ENCODE peak calls at places on chromosomes 11 and 22, in four cellular contexts. R is HepG2, E is SK-N-SH, J is K562. U is an unnamed sample.

GRCh38 chr11:86735462-86736302 is 63.3 kb upstream of the ME3 start:
- DNase-seq in E (no peak), R (no peak), J (no peak), U (no peak)

GRCh38 chr22:46446799-46447198 is 90.6 kb downstream of the CELSR1 start:
- DNase-seq in J (no peak), E (no peak), R (no peak), U (no peak)

GRCh38 chr11:113663567-113663966 is 42.5 kb downstream of the TMPRSS5 start:
- DNase-seq in R (no peak), J (no peak), E (no peak), U (no peak)

GRCh38 chr22:37544955-37545702 is 15.2 kb upstream of the CDC42EP1 start:
- DNase-seq in J (no peak), R (peak; percentile 81), E (peak; percentile 56), U (peak; percentile 92)

GRCh38 chr11:47854667-47855066 is 6.5 kb upstream of the NUP160 start:
- DNase-seq in E (no peak), R (no peak), J (no peak), U (no peak)

GRCh38 chr11:57762235-57762866 is 749 bp downstream of the CTNND1 start:
- DNase-seq in R (no peak), E (peak; percentile 39), J (no peak), U (no peak)

GRCh38 chr11:6746086-6746618 is 25.6 kb downstream of the OR2AG2 start:
- DNase-seq in E (no peak), R (no peak), J (no peak), U (no peak)

GRCh38 chr11:124581817-124582216 is 12.0 kb downstream of the OR8A1 start:
- DNase-seq in E (no peak), J (no peak), R (no peak), U (no peak)

GRCh38 chr11:86073948-86074347 is 5.1 kb upstream of the PICALM start:
- DNase-seq in E (no peak), R (no peak), J (no peak), U (no peak)

GRCh38 chr11:76179147-76179546 is 27.2 kb downstream of the WNT11 start:
- DNase-seq in J (no peak), E (no peak), R (no peak), U (no peak)

GRCh38 chr11:27217496-27217895 is 145.5 kb downstream of the CCDC34 start:
- DNase-seq in R (no peak), E (no peak), J (no peak), U (no peak)

GRCh38 chr11:123798513-123799252 is 7.5 kb downstream of the OR6M1 start:
- DNase-seq in E (no peak), J (no peak), R (no peak), U (no peak)

GRCh38 chr11:46247664-46248063 is 29.8 kb upstream of the CREB3L1 start:
- DNase-seq in E (no peak), R (peak; percentile 72), J (no peak), U (peak; percentile 75)

GRCh38 chr11:99884750-99885149 is 802.3 kb upstream of the ARHGAP42 start:
- DNase-seq in J (no peak), E (no peak), R (no peak), U (peak; percentile 10)

GRCh38 chr22:22974795-22975580 is 87.4 kb downstream of the IGLL5 start:
- DNase-seq in J (no peak), R (no peak), E (no peak), U (no peak)

GRCh38 chr22:37968452-37969251 is 15.2 kb downstream of the POLR2F start:
- DNase-seq in R (peak; percentile 85), E (no peak), J (no peak), U (no peak)

GRCh38 chr11:1573077-1573846 is 1.2 kb upstream of the DUSP8 start:
- DNase-seq in E (peak; percentile 58), J (peak; percentile 21), R (no peak), U (no peak)

GRCh38 chr11:9461760-9462134 is 935 bp downstream of the ZNF143 start:
- DNase-seq in E (peak; percentile 11), R (peak; percentile 12), J (no peak), U (no peak)

GRCh38 chr11:64251986-64252837 is 882 bp downstream of the PLCB3 start:
- DNase-seq in E (peak; percentile 75), J (peak; percentile 74), R (no peak), U (peak; percentile 67)

GRCh38 chr11:27807594-27807993 is 107.3 kb upstream of the BDNF start:
- DNase-seq in J (no peak), E (no peak), R (no peak), U (no peak)

DNA sequence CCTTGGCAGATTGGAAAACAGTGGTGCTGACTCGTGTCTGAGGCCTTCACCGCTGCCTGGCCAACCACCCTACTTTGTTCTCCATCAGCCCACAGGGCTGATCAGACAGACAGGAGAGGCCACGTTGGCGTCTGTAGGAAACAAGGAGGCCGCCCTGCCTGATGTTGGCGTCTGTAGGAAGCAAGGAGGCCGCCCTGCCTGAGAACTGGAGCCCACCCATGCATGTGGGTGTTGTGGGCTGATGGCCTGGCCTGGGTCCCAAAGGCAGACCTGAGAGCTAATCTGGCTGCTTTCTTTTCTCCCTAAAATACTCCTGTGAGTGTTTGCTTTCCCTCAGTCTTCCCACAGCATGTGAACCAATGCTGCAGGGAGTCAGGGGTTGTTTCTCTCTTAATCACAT is 57.3 kb downstream of the SBF1 start:
- DNase-seq in E (no peak), R (no peak), J (no peak), U (no peak)
- TF ChIP-seq FOXJ3 in E (no peak), R (no peak), J (no peak), U (no peak)

GRCh38 chr22:39206491-39206890 is 38.3 kb downstream of the PDGFB start:
- DNase-seq in J (no peak), E (no peak), R (no peak), U (no peak)
- TF ChIP-seq FOXJ3 in J (no peak), E (no peak), R (no peak), U (no peak)

GRCh38 chr22:27732391-27732790 is 69.2 kb downstream of the MN1 start:
- DNase-seq in J (no peak), E (no peak), R (no peak), U (no peak)
- TF ChIP-seq FOXJ3 in J (no peak), E (no peak), R (no peak), U (no peak)

GRCh38 chr11:131690362-131690761 is 319.9 kb downstream of the NTM start:
- DNase-seq in R (no peak), J (no peak), E (no peak), U (no peak)

GRCh38 chr11:131690776-131691557 is 320.6 kb downstream of the NTM start:
- DNase-seq in R (no peak), J (no peak), E (no peak), U (no peak)

GRCh38 chr11:131692961-131693360 is 322.5 kb downstream of the NTM start:
- DNase-seq in R (no peak), J (no peak), E (no peak), U (no peak)

GRCh38 chr11:131692151-131692550 is 321.7 kb downstream of the NTM start:
- DNase-seq in E (no peak), J (no peak), R (no peak), U (no peak)

DNA sequence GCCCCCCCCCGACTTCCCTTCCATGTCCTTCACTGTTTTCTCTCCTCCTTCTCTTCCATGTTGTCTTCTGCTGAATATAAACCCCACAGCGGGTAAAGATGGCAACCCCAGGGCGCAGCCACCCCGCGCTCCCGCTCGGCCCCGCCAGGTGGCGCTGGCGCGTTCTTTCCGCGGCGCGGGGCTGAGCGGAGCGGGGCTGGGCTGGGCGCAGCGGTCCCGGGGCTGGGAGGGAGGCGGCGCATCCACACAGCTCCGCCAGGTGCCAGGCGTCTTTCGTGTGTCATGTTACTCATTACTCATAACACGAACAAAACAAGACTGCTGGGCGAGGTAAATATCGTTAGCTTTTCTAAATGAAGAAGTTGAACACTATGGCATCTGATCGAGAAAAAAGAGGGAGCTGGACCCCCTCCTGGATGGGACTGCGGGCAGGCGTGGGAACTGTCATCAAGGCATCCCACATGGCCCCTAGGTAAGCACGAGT is 321.2 kb downstream of the NTM start:
- DNase-seq in J (peak; percentile 79), R (no peak), E (peak; percentile 94), U (peak; percentile 72)
- TF ChIP-seq FOXJ3 in J (no peak), R (no peak), E (no peak), U (no peak)

DNA sequence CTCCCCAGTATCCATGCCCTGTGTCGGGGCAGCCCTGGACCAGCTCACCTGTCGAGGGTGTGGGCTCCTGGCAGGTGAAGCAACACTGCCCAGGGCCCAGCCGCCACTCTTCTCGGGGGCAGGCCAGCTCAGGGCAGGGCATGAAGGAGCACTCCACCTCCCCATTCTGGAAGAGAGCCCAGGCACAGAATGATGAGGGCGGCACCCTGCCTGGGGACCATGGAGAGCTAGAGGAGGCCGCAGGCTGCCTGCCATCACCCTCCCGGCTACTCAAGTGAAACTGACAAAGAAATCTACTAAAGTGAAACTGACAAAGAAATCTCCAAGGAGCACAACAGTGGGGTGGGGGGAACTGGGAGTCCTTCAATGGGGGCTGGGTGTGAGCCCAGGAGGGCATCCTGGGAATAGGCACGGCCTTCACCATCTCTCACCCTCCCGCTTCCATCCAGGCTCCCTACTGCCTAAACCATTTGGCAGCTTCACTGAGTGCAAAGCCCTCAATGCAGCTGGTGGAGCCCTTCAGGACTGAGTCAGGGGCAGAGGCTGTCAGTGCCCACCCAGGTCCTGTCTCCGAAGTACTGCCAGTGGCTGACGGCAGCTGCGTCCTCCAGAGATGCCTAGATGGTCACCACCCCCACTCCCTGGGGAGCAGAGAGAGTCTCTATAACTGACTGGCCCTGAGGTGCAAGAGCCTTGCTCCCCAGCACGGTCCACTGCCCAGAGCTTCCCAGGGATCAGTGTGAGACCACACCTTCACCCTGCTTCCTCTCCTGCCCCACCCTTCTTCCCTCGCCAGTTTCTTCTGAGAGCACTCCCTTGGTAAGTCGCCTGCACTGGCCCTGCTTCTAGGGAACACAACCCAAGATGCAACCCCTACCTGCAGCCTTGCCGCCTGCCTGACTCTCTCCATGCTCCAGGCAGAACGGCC is 21.7 kb downstream of the VWCE start:
- DNase-seq in E (no peak), J (peak; percentile 3), R (no peak), U (no peak)
- TF ChIP-seq FOXJ3 in E (no peak), J (no peak), R (no peak), U (no peak)